ENCODE peak calls at places on chromosomes 7 and 10, in six cellular contexts. C is IMR-90; Y is AG09309; S is osteocyte; A is fibroblast of lung; Q is activated naive CD8-positive, alpha-beta T cell treated with anti-CD3 and anti-CD28 coated beads for 36 hours. V is an unnamed sample.

GRCh38 chr10:51894752-51895151 is 195.4 kb upstream of the CSTF2T start:
- DNase-seq in C (peak), S (no peak), Y (peak), A (peak), Q (no peak), V (peak)

GRCh38 chr7:78125884-78126283 is 327.3 kb downstream of the PHTF2 start:
- DNase-seq in A (peak), S (no peak), Y (peak), C (peak), Q (no peak), V (no peak)

GRCh38 chr10:124152781-124153600 is 59.6 kb upstream of the CHST15 start:
- DNase-seq in Y (peak), A (peak), S (no peak), Q (peak), C (peak), V (no peak)

GRCh38 chr7:152891837-152892236 is 132.3 kb downstream of the ACTR3B start:
- DNase-seq in Q (no peak), C (no peak), S (no peak), A (no peak), Y (no peak), V (no peak)

GRCh38 chr7:94179466-94179865 is 175.3 kb upstream of the BET1 start:
- DNase-seq in C (no peak), Q (no peak), A (no peak), S (no peak), Y (no peak), V (no peak)

GRCh38 chr10:48802611-48803046 is 118.0 kb downstream of the WDFY4 start:
- DNase-seq in S (no peak), C (no peak), A (no peak), Q (no peak), Y (no peak), V (no peak)

GRCh38 chr10:101061814-101062230 is at the start of gene KAZALD1:
- DNase-seq in C (no peak), Q (no peak), S (no peak), Y (no peak), A (peak), V (no peak)

GRCh38 chr7:50262916-50263690 is 41.4 kb upstream of the IKZF1 start:
- DNase-seq in C (no peak), S (no peak), Y (no peak), A (no peak), Q (no peak), V (no peak)

GRCh38 chr7:128899392-128899791 is 11.1 kb downstream of the KCP start:
- DNase-seq in C (no peak), Q (no peak), Y (no peak), S (no peak), A (peak), V (no peak)

GRCh38 chr7:116633131-116633988 is 38.6 kb upstream of the MET start:
- DNase-seq in Q (no peak), Y (peak), A (peak), S (no peak), C (no peak), V (no peak)

GRCh38 chr7:22333680-22334141 is 23.2 kb downstream of the RAPGEF5 start:
- DNase-seq in Q (no peak), S (no peak), Y (no peak), A (no peak), C (no peak), V (no peak)

GRCh38 chr7:43569424-43569823 is 13.5 kb upstream of the STK17A start:
- DNase-seq in A (peak), Y (no peak), S (no peak), C (peak), Q (no peak), V (peak)

GRCh38 chr7:116180302-116180701 is 30.0 kb upstream of the TES start:
- DNase-seq in S (no peak), C (peak), A (peak), Q (no peak), Y (no peak), V (no peak)

GRCh38 chr10:79223346-79224048 is 123.8 kb upstream of the PPIF start:
- DNase-seq in S (no peak), C (peak), Q (no peak), Y (no peak), A (peak), V (no peak)

GRCh38 chr10:82190432-82191260 is 315.7 kb downstream of the NRG3 start:
- DNase-seq in S (no peak), C (no peak), Y (no peak), A (no peak), Q (no peak), V (peak)

GRCh38 chr10:122559228-122559627 is 1.3 kb upstream of the DMBT1 start:
- DNase-seq in Q (no peak), S (no peak), Y (no peak), A (no peak), C (no peak), V (no peak)

GRCh38 chr7:134703781-134704180 is 57.1 kb downstream of the BPGM start:
- DNase-seq in Y (no peak), C (peak), Q (no peak), S (no peak), A (peak), V (peak)

GRCh38 chr7:35249537-35249907 is 4.4 kb downstream of the TBX20 start:
- DNase-seq in Y (no peak), Q (no peak), A (no peak), S (no peak), C (no peak), V (no peak)

GRCh38 chr10:130737622-130738021 is 573.9 kb downstream of the TCERG1L start:
- DNase-seq in C (no peak), Q (no peak), A (no peak), Y (no peak), S (no peak), V (no peak)

GRCh38 chr7:99331002-99331401 is 5.3 kb downstream of the ARPC1A start:
- DNase-seq in Q (no peak), A (no peak), C (no peak), S (no peak), Y (no peak), V (no peak)

GRCh38 chr7:4694653-4695335 is 12.7 kb downstream of the FOXK1 start:
- DNase-seq in A (peak), S (no peak), Q (no peak), Y (peak), C (peak), V (peak)

GRCh38 chr7:45183711-45184210 is 26.2 kb downstream of the RAMP3 start:
- DNase-seq in Q (no peak), A (no peak), S (peak), Y (no peak), C (no peak), V (no peak)

GRCh38 chr10:10010397-10010796 is 1007.3 kb upstream of the CELF2 start:
- DNase-seq in C (no peak), A (no peak), Y (no peak), S (no peak), Q (no peak), V (no peak)

GRCh38 chr7:26397786-26398435 is 106.2 kb downstream of the SNX10 start:
- DNase-seq in C (no peak), S (no peak), A (peak), Y (no peak), Q (peak), V (peak)

V was measured in stromal cell of bone marrow.